ENCODE peak calls at places on chromosomes 6 and 20, in six cellular contexts. R, G, D, I, Y and X are unnamed samples.
A peak's percentile ranks its signal among the peaks of the same experiment; 100 is the strongest.

GRCh38 chr20:57458400-57459160 is 66.4 kb downstream of the CTCFL start:
- DNase-seq in R (no peak), G (no peak), D (no peak), I (no peak), Y (no peak), X (no peak)

GRCh38 chr6:131519670-131520436 is 53.2 kb upstream of the ARG1 start:
- DNase-seq in R (peak; percentile 72), G (peak; percentile 87), D (peak; percentile 46), I (peak; percentile 45), Y (no peak), X (no peak)

GRCh38 chr6:75526502-75527127 is 33.0 kb upstream of the FILIP1 start:
- DNase-seq in R (peak; percentile 38), G (peak; percentile 62), D (peak; percentile 77), I (peak; percentile 80), Y (peak; percentile 61), X (no peak)

GRCh38 chr20:20561172-20561571 is 151.3 kb downstream of the RALGAPA2 start:
- DNase-seq in R (no peak), G (no peak), D (no peak), I (no peak), Y (no peak), X (no peak)

GRCh38 chr20:6066582-6066981 is 12.7 kb upstream of the LRRN4 start:
- DNase-seq in R (no peak), G (no peak), D (no peak), I (no peak), Y (no peak), X (no peak)

GRCh38 chr6:195861-196360 is 96.4 kb upstream of the DUSP22 start:
- DNase-seq in R (no peak), G (no peak), D (peak; percentile 80), I (peak; percentile 22), Y (no peak), X (no peak)

GRCh38 chr20:11919046-11919445 is 1.4 kb downstream of the BTBD3 start:
- DNase-seq in R (no peak), G (no peak), D (no peak), I (peak; percentile 47), Y (no peak), X (no peak)

GRCh38 chr20:25040438-25040831 is 17.5 kb downstream of the ACSS1 start:
- DNase-seq in R (no peak), G (no peak), D (no peak), I (peak; percentile 78), Y (no peak), X (no peak)

GRCh38 chr20:7264137-7264536 is 496.7 kb downstream of the BMP2 start:
- DNase-seq in R (no peak), G (no peak), D (no peak), I (no peak), Y (no peak), X (no peak)

GRCh38 chr20:36830791-36831691 is 44.9 kb upstream of the TLDC2 start:
- DNase-seq in R (no peak), G (no peak), D (no peak), I (peak; percentile 23), Y (no peak), X (no peak)

GRCh38 chr6:97049254-97050004 is 124.9 kb downstream of the KLHL32 start:
- DNase-seq in R (no peak), G (peak; percentile 21), D (no peak), I (no peak), Y (no peak), X (no peak)

GRCh38 chr6:104955927-104956662 is 812 bp upstream of the LIN28B start:
- DNase-seq in R (peak; percentile 85), G (peak; percentile 94), D (peak; percentile 61), I (no peak), Y (peak; percentile 76), X (peak; percentile 79)

GRCh38 chr6:13417431-13417830 is 70.0 kb downstream of the GFOD1 start:
- DNase-seq in R (no peak), G (no peak), D (no peak), I (no peak), Y (no peak), X (no peak)

GRCh38 chr6:29319931-29320330 is 18.4 kb downstream of the OR14J1 start:
- DNase-seq in R (no peak), G (no peak), D (no peak), I (no peak), Y (no peak), X (no peak)

GRCh38 chr6:42704937-42705374 is 17.4 kb downstream of the PRPH2 start:
- DNase-seq in R (peak; percentile 33), G (no peak), D (no peak), I (no peak), Y (no peak), X (no peak)

GRCh38 chr6:128696651-128697391 is 176.4 kb upstream of the PTPRK start:
- DNase-seq in R (no peak), G (peak; percentile 3), D (peak; percentile 76), I (peak; percentile 88), Y (no peak), X (no peak)

GRCh38 chr6:149941583-149942460 is at the start of gene ULBP2:
- DNase-seq in R (peak; percentile 83), G (peak; percentile 81), D (peak; percentile 96), I (peak; percentile 95), Y (peak; percentile 63), X (peak; percentile 79)

GRCh38 chr6:299050-299980 is 7.0 kb downstream of the DUSP22 start:
- DNase-seq in R (no peak), G (no peak), D (peak; percentile 47), I (peak; percentile 40), Y (no peak), X (no peak)

GRCh38 chr6:28903686-28904085 is 20.1 kb downstream of the TRIM27 start:
- DNase-seq in R (no peak), G (no peak), D (no peak), I (no peak), Y (no peak), X (no peak)

GRCh38 chr20:46631212-46631869 is 19.9 kb downstream of the SLC13A3 start:
- DNase-seq in R (no peak), G (peak; percentile 70), D (peak; percentile 12), I (peak; percentile 15), Y (no peak), X (no peak)

GRCh38 chr6:5459346-5459745 is 198.0 kb downstream of the FARS2 start:
- DNase-seq in R (no peak), G (no peak), D (no peak), I (no peak), Y (no peak), X (no peak)

GRCh38 chr20:41124451-41125094 is 12.8 kb upstream of the PLCG1 start:
- DNase-seq in R (no peak), G (no peak), D (no peak), I (no peak), Y (no peak), X (no peak)

GRCh38 chr6:146388736-146389364 is 154.8 kb upstream of the RAB32 start:
- DNase-seq in R (no peak), G (no peak), D (no peak), I (no peak), Y (peak; percentile 73), X (no peak)

GRCh38 chr20:25276533-25277050 is 28.7 kb downstream of the PYGB start:
- DNase-seq in R (no peak), G (no peak), D (no peak), I (no peak), Y (no peak), X (peak; percentile 37)

GRCh38 chr6:30688569-30688968 is 2.1 kb upstream of the PPP1R18 start:
- DNase-seq in R (no peak), G (no peak), D (no peak), I (no peak), Y (no peak), X (no peak)

GRCh38 chr6:30690403-30691207 is at the start of gene NRM:
- DNase-seq in R (peak; percentile 84), G (peak; percentile 95), D (peak; percentile 94), I (peak; percentile 87), Y (peak; percentile 86), X (no peak)

GRCh38 chr6:30687659-30688431 is 1.4 kb upstream of the PPP1R18 start:
- DNase-seq in R (peak; percentile 53), G (peak; percentile 58), D (peak; percentile 59), I (peak; percentile 47), Y (no peak), X (no peak)

GRCh38 chr6:30689985-30690384 is 799 bp downstream of the NRM start:
- DNase-seq in R (no peak), G (no peak), D (no peak), I (no peak), Y (no peak), X (no peak)

GRCh38 chr6:30689022-30689865 is 1.5 kb downstream of the NRM start:
- DNase-seq in R (no peak), G (no peak), D (no peak), I (no peak), Y (no peak), X (no peak)
- H2BK15ac ChIP-seq in R (no peak overlapping the region), G (no peak overlapping the region), D (no peak overlapping the region), I (peak overlapping the region; percentile 37), Y (peak overlapping the region; percentile 41), X (peak overlapping the region; percentile 10)

GRCh38 chr6:63649269-63649668 is 13.7 kb downstream of the PHF3 start:
- DNase-seq in R (no peak), G (no peak), D (peak; percentile 26), I (no peak), Y (no peak), X (no peak)

GRCh38 chr6:63649847-63650265 is 14.3 kb downstream of the PHF3 start:
- DNase-seq in R (no peak), G (no peak), D (peak; percentile 34), I (peak; percentile 37), Y (no peak), X (no peak)

GRCh38 chr6:63652980-63653379 is 17.4 kb downstream of the PHF3 start:
- DNase-seq in R (no peak), G (no peak), D (no peak), I (no peak), Y (no peak), X (no peak)
- H2BK15ac ChIP-seq in R (no peak overlapping the region), G (no peak overlapping the region), D (no peak overlapping the region), I (no peak overlapping the region), Y (no peak overlapping the region), X (no peak overlapping the region)

DNA sequence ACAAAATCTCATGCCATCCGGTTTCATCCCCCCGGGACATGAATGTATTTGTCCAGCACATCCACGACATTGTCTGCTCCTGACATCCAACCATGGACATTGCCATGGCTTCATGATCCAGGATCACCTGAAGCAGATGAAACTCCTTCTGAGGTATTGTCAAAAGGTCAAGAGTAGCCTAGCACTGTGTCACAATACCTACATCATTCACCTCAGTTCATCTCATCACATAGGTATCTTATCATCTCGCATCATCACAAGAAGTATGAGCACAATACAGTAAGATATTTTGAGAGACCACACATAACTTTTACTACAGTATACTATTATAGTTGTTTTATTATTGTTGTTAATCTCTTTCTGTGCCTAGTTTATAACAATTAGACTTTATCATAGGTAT is 33.5 kb downstream of the ZNF184 start:
- DNase-seq in R (no peak), G (no peak), D (no peak), I (no peak), Y (no peak), X (no peak)
- H2BK15ac ChIP-seq in R (no peak overlapping the region), G (no peak overlapping the region), D (no peak overlapping the region), I (no peak overlapping the region), Y (no peak overlapping the region), X (no peak overlapping the region)

DNA sequence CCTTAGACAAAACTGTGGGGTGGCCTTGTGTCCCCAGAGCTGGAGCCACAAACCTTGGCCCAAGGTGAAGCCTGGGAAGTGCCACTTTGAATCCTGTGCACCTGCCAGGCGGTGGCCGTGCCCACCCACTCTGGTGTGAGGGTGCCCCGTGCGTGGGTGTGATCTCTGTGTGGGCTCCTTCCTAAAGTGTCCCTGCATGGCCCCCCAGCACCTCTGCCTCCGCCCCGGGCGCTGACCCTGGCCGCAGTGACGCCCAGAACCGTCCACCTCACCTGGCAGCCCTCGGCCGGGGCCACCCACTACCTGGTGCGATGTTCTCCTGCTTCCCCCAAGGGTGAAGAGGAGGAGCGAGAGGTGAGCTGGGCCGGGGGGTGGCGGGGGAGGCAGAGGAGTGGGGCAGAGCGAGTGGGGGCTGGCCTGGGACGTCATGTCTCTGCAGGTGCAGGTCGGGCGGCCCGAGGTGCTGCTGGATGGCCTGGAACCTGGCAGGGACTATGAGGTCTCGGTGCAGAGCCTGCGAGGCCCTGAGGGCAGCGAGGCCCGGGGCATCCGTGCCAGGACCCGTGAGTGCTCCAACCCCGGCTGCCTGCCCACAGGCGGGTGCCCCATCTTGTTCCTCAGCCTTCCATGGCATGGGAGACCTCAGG is 18.3 kb downstream of the COL20A1 start:
- DNase-seq in R (no peak), G (no peak), D (no peak), I (no peak), Y (no peak), X (no peak)
- H2BK15ac ChIP-seq in R (no peak overlapping the region), G (no peak overlapping the region), D (no peak overlapping the region), I (no peak overlapping the region), Y (no peak overlapping the region), X (no peak overlapping the region)